ENCODE peak calls at places on chromosomes 7 and 10, in four cellular contexts. P is aorta; Y is naive thymus-derived CD4-positive, alpha-beta T cell; M is effector memory CD4-positive, alpha-beta T cell. U is an unnamed sample.

GRCh38 chr10:672992-673391 is 16.5 kb downstream of the DIP2C start:
- DNase-seq in M (no peak), P (no peak), Y (no peak), U (no peak)

GRCh38 chr7:41189866-41190265 is 513.0 kb downstream of the INHBA start:
- DNase-seq in Y (no peak), M (no peak), P (no peak), U (no peak)

GRCh38 chr10:44857363-44858016 is 53.6 kb upstream of the TMEM72 start:
- DNase-seq in Y (no peak), P (peak; percentile 75), M (no peak), U (peak; percentile 90)

GRCh38 chr10:119670717-119671116 is 19.5 kb downstream of the BAG3 start:
- DNase-seq in M (no peak), Y (no peak), P (no peak), U (no peak)

GRCh38 chr10:13613519-13613918 is 26.8 kb downstream of the PRPF18 start:
- DNase-seq in Y (no peak), M (no peak), P (no peak), U (no peak)

GRCh38 chr10:85612833-85613232 is 753.8 kb downstream of the GRID1 start:
- DNase-seq in M (no peak), P (no peak), Y (no peak), U (no peak)

GRCh38 chr7:105298439-105298894 is 90.3 kb downstream of the SRPK2 start:
- DNase-seq in M (no peak), Y (no peak), P (no peak), U (no peak)

GRCh38 chr10:113522460-113522859 is 30.4 kb upstream of the HABP2 start:
- DNase-seq in Y (no peak), P (no peak), M (no peak), U (no peak)

GRCh38 chr10:33553951-33554571 is 219.6 kb upstream of the NRP1 start:
- DNase-seq in Y (no peak), M (no peak), P (no peak), U (no peak)

GRCh38 chr10:45553613-45554012 is 119.0 kb downstream of the ZFAND4 start:
- DNase-seq in P (no peak), Y (no peak), M (no peak), U (no peak)

GRCh38 chr10:114551310-114551972 is 106.6 kb downstream of the ABLIM1 start:
- DNase-seq in Y (no peak), P (peak; percentile 53), M (no peak), U (peak; percentile 69)

GRCh38 chr7:65325793-65326432 is 47.7 kb upstream of the ZNF92 start:
- DNase-seq in Y (no peak), M (no peak), P (no peak), U (no peak)

GRCh38 chr10:119567978-119568377 is 25.5 kb upstream of the RGS10 start:
- DNase-seq in P (no peak), Y (no peak), M (no peak), U (no peak)

GRCh38 chr10:63150745-63151144 is 17.6 kb downstream of the NRBF2 start:
- DNase-seq in P (no peak), M (no peak), Y (no peak), U (no peak)

GRCh38 chr7:100367676-100368613 is 5.3 kb upstream of the PILRA start:
- DNase-seq in Y (no peak), P (peak; percentile 79), M (no peak), U (no peak)

GRCh38 chr7:156386097-156386496 is 254.5 kb upstream of the RNF32 start:
- DNase-seq in Y (no peak), P (no peak), M (no peak), U (no peak)

GRCh38 chr10:72069751-72070501 is 18.4 kb downstream of the SPOCK2 start:
- DNase-seq in P (peak; percentile 33), M (no peak), Y (no peak), U (no peak)

GRCh38 chr7:44307301-44307900 is 18.0 kb downstream of the CAMK2B start:
- DNase-seq in Y (no peak), P (no peak), M (no peak), U (no peak)

GRCh38 chr7:107390921-107391320 is 78.9 kb upstream of the GPR22 start:
- DNase-seq in M (no peak), Y (no peak), P (no peak), U (no peak)

GRCh38 chr7:144784943-144785342 is 50.9 kb downstream of the TPK1 start:
- DNase-seq in P (no peak), M (no peak), Y (no peak), U (no peak)

GRCh38 chr7:70520604-70521003 is 611.3 kb upstream of the GALNT17 start:
- DNase-seq in P (no peak), M (no peak), Y (no peak), U (no peak)

GRCh38 chr10:102175415-102175814 is 23.2 kb downstream of the NOLC1 start:
- DNase-seq in P (no peak), M (no peak), Y (no peak), U (no peak)

GRCh38 chr10:18233775-18234174 is 93.6 kb downstream of the CACNB2 start:
- DNase-seq in Y (no peak), M (no peak), P (no peak), U (peak; percentile 44)

GRCh38 chr7:148611692-148612091 is 21.1 kb downstream of the C7orf33 start:
- DNase-seq in P (no peak), M (no peak), Y (no peak), U (no peak)

GRCh38 chr10:92240289-92241157 is 50.4 kb downstream of the CPEB3 start:
- DNase-seq in P (peak; percentile 61), M (no peak), Y (no peak), U (peak; percentile 33)
- H3K4me3 ChIP-seq in P (peak overlapping the region; percentile 83), M (peak overlapping the region; percentile 91), Y (peak overlapping the region; percentile 78), U (peak overlapping the region; percentile 71)

GRCh38 chr7:29807179-29807841 is 1.0 kb downstream of the WIPF3 start:
- DNase-seq in Y (no peak), P (no peak), M (no peak), U (peak; percentile 58)

GRCh38 chr7:29808075-29808786 is 1.9 kb downstream of the WIPF3 start:
- DNase-seq in P (no peak), M (no peak), Y (no peak), U (no peak)

GRCh38 chr7:29806793-29807178 is 478 bp downstream of the WIPF3 start:
- DNase-seq in P (no peak), M (no peak), Y (no peak), U (peak; percentile 62)

GRCh38 chr7:29805031-29805430 is 1.3 kb upstream of the WIPF3 start:
- DNase-seq in M (no peak), P (no peak), Y (no peak), U (no peak)

GRCh38 chr7:29806131-29806792 is at the start of gene WIPF3:
- DNase-seq in M (no peak), P (peak; percentile 46), Y (no peak), U (peak; percentile 73)
- H3K4me3 ChIP-seq in M (no peak within 1 kb of the TSS), P (peak within 1 kb of the TSS; percentile 12), Y (no peak within 1 kb of the TSS), U (peak within 1 kb of the TSS; percentile 76)

GRCh38 chr7:103989200-103989784 is at the start of gene RELN:
- DNase-seq in P (no peak), Y (no peak), M (no peak), U (peak; percentile 19)
- H3K4me3 ChIP-seq in P (peak within 1 kb of the TSS; percentile 37), Y (no peak within 1 kb of the TSS), M (no peak within 1 kb of the TSS), U (peak within 1 kb of the TSS; percentile 61)

DNA sequence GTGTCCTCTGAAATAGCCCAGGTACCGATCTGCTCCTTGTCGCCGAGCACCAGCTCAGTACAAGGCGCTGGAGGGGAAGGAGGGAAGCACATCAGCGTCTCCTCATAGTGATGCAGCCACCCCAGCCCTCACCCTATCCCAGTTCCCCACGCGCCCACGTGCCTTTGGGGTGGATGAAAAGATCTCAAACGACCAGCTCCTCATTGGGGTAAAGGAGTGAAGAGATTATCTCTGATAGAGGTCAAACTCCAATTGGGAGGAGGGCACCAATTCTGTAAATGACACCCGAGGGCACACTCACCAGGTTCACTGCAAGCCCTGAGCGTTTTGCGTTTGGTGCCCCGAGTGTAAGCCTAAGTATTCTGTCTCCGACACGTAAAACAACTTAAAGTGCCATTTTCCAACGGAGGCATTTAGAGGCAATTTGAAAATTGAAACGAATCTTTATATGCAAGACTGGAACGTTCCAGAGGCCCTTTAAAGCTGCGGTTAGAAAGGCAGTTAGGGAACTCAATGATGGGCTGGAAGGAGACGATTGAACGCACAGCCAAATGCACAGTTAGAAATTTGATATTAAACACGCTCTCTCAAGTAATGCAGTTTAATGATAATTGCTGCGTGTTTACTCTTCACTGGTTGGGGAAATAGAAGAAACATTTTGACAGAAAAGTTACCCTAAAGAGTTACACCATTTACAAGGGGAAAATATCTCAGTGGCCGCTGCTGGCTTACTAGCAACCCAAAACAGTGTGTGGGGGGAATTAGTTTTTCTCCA is 8.9 kb upstream of the EMX2 start:
- DNase-seq in M (no peak), P (no peak), Y (no peak), U (no peak)
- H3K4me3 ChIP-seq in M (no peak overlapping the region), P (no peak overlapping the region), Y (no peak overlapping the region), U (no peak overlapping the region)

GRCh38 chr10:48985621-48986158 is 46.0 kb upstream of the LRRC18 start:
- DNase-seq in Y (no peak), P (no peak), M (no peak), U (no peak)
- H3K4me3 ChIP-seq in Y (no peak overlapping the region), P (no peak overlapping the region), M (no peak overlapping the region), U (no peak overlapping the region)

GRCh38 chr7:5689716-5690115 is 91.7 kb downstream of the RNF216 start:
- DNase-seq in Y (no peak), M (no peak), P (no peak), U (no peak)

GRCh38 chr7:5690931-5691461 is 90.5 kb downstream of the RNF216 start:
- DNase-seq in P (no peak), Y (no peak), M (no peak), U (peak; percentile 70)

GRCh38 chr7:5692845-5693278 is 88.6 kb downstream of the RNF216 start:
- DNase-seq in Y (no peak), M (no peak), P (no peak), U (no peak)

GRCh38 chr7:5692112-5692844 is 89.2 kb downstream of the RNF216 start:
- DNase-seq in Y (no peak), M (no peak), P (peak; percentile 93), U (peak; percentile 95)

DNA sequence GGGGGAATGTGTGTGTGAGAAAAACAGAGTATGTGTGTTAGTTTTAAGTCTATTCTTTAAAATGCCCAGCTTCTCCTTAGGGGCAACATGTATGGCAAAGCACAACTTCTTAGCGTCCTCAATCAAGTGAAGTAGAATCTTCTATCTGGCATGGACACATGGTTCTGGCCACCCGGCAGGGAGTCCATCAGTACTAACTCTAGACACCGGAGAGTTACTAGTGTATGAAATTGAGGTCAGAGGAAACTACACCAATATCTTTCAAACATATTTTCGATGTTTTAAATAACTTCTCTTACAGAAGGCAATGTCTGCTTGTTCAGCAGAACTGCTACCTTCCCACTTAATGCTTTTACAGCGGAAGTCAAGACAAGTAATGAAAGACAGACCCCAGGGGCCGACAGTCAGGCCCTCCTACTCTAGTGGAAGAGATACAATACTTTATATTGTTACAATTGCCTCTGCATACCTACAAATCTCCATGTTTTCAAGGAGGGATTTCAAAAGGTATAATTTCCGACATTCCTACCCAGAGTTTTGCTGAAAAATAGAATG is 89.8 kb downstream of the RNF216 start:
- DNase-seq in M (no peak), Y (no peak), P (no peak), U (no peak)
- H3K4me3 ChIP-seq in M (no peak overlapping the region), Y (no peak overlapping the region), P (no peak overlapping the region), U (peak overlapping the region; percentile 14)

U was measured in right cardiac atrium.